ENCODE peak calls at places on chromosomes 7 and 10, in five cellular contexts. L, M, X, Q and R are unnamed samples.

GRCh38 chr7:3482147-3482921 is 181.3 kb downstream of the SDK1 start:
- DNase-seq in M (peak; percentile 56), X (no peak), Q (peak; percentile 35), L (peak; percentile 47), R (no peak)

GRCh38 chr10:118783776-118784542 is 29.2 kb upstream of the CACUL1 start:
- DNase-seq in L (no peak), Q (no peak), M (no peak), X (no peak), R (no peak)

GRCh38 chr7:40827217-40828085 is 692.6 kb downstream of the SUGCT start:
- DNase-seq in L (no peak), M (peak; percentile 59), X (no peak), Q (no peak), R (peak; percentile 26)

GRCh38 chr10:19412531-19412930 is 363.9 kb downstream of the MALRD1 start:
- DNase-seq in L (no peak), M (peak; percentile 29), Q (peak; percentile 45), X (no peak), R (no peak)

GRCh38 chr10:72081772-72082590 is 6.4 kb downstream of the SPOCK2 start:
- DNase-seq in L (no peak), Q (no peak), X (no peak), M (no peak), R (no peak)

GRCh38 chr7:41698726-41699125 is 4.2 kb downstream of the INHBA start:
- DNase-seq in Q (peak; percentile 85), X (no peak), L (no peak), M (peak; percentile 68), R (peak; percentile 76)

GRCh38 chr10:108204528-108205313 is 1040.2 kb upstream of the SORCS1 start:
- DNase-seq in L (peak; percentile 12), X (no peak), M (peak; percentile 14), Q (no peak), R (peak; percentile 10)

GRCh38 chr10:118033905-118034304 is 12.8 kb downstream of the RAB11FIP2 start:
- DNase-seq in Q (peak; percentile 19), L (no peak), X (no peak), M (no peak), R (no peak)

GRCh38 chr10:13162013-13162364 is 631 bp downstream of the MCM10 start:
- DNase-seq in L (no peak), M (peak; percentile 3), Q (no peak), X (peak; percentile 2), R (peak; percentile 30)

GRCh38 chr7:135189961-135190360 is 19.5 kb upstream of the CYREN start:
- DNase-seq in L (no peak), M (peak; percentile 48), Q (no peak), X (no peak), R (no peak)

GRCh38 chr7:19368540-19368939 is 223.3 kb upstream of the FERD3L start:
- DNase-seq in M (no peak), Q (no peak), L (no peak), X (no peak), R (no peak)

GRCh38 chr10:116312091-116312490 is 12.2 kb upstream of the CCDC172 start:
- DNase-seq in M (peak; percentile 1), Q (no peak), X (no peak), L (no peak), R (no peak)

GRCh38 chr10:128044186-128044585 is 82.0 kb downstream of the MKI67 start:
- DNase-seq in M (no peak), X (no peak), Q (no peak), L (no peak), R (no peak)

GRCh38 chr10:13717936-13718772 is 131.4 kb downstream of the PRPF18 start:
- DNase-seq in X (peak; percentile 25), Q (peak; percentile 95), L (peak; percentile 62), M (peak; percentile 97), R (peak; percentile 91)

GRCh38 chr10:103895458-103896186 is 22.4 kb downstream of the STN1 start:
- DNase-seq in L (no peak), X (no peak), Q (peak; percentile 66), M (peak; percentile 80), R (peak; percentile 68)

GRCh38 chr10:18204050-18204449 is 63.8 kb downstream of the CACNB2 start:
- DNase-seq in L (no peak), Q (no peak), X (peak; percentile 26), M (no peak), R (no peak)

GRCh38 chr10:47012214-47012613 is 101.0 kb downstream of the PTPN20 start:
- DNase-seq in Q (no peak), L (no peak), X (no peak), M (no peak), R (no peak)

GRCh38 chr7:154928136-154929005 is 74.6 kb downstream of the PAXIP1 start:
- DNase-seq in X (peak; percentile 95), Q (peak; percentile 93), L (peak; percentile 70), M (peak; percentile 96), R (peak; percentile 93)

GRCh38 chr10:120897343-120897742 is 46.2 kb downstream of the WDR11 start:
- DNase-seq in Q (peak; percentile 5), X (no peak), L (no peak), M (no peak), R (no peak)

GRCh38 chr7:1301812-1302310 is 69.2 kb downstream of the UNCX start:
- DNase-seq in M (no peak), Q (no peak), L (no peak), X (no peak), R (no peak)

GRCh38 chr10:71216363-71216695 is 4.0 kb downstream of the UNC5B start:
- DNase-seq in Q (no peak), L (no peak), M (no peak), X (no peak), R (no peak)

GRCh38 chr7:130345106-130345505 is 490 bp downstream of the CPA5 start:
- DNase-seq in Q (no peak), X (no peak), L (no peak), M (peak; percentile 39), R (no peak)